ENCODE peak calls at places on chromosome 13, in six cellular contexts. Q is A549; N is tibial artery; U is pancreas; D is CD8-positive, alpha-beta memory T cell; B is CD4-positive, alpha-beta memory T cell. M is an unnamed sample.

GRCh38 chr13:66940113-66940512 is 290.0 kb downstream of the PCDH9 start:
- DNase-seq in N (no peak), B (no peak), Q (no peak), U (no peak), D (no peak), M (no peak)

GRCh38 chr13:65762015-65762414 is 1468.1 kb downstream of the PCDH9 start:
- DNase-seq in D (no peak), Q (no peak), B (no peak), N (no peak), U (no peak), M (no peak)

GRCh38 chr13:107642841-107643240 is 572.5 kb downstream of the LIG4 start:
- DNase-seq in N (no peak), Q (no peak), D (no peak), B (no peak), U (no peak), M (no peak)

GRCh38 chr13:29993716-29994488 is 143.5 kb upstream of the UBL3 start:
- DNase-seq in Q (no peak), D (no peak), U (no peak), B (no peak), N (no peak), M (no peak)

GRCh38 chr13:48144413-48145035 is 49.6 kb upstream of the MED4 start:
- DNase-seq in D (peak; percentile 37), B (no peak), Q (no peak), U (no peak), N (no peak), M (no peak)

GRCh38 chr13:62879071-62879470 is 1463.4 kb upstream of the PCDH20 start:
- DNase-seq in U (no peak), D (no peak), B (no peak), N (no peak), Q (no peak), M (no peak)

GRCh38 chr13:76722782-76723181 is 163.4 kb downstream of the KCTD12 start:
- DNase-seq in D (no peak), B (no peak), Q (no peak), U (no peak), N (no peak), M (no peak)

GRCh38 chr13:51856998-51857397 is 4.8 kb upstream of the CCDC70 start:
- DNase-seq in N (no peak), Q (no peak), D (no peak), U (no peak), B (no peak), M (no peak)

GRCh38 chr13:113930711-113931637 is 42.9 kb downstream of the C13orf46 start:
- DNase-seq in N (peak; percentile 65), U (peak; percentile 5), Q (no peak), D (peak; percentile 29), B (peak; percentile 39), M (peak; percentile 4)

GRCh38 chr13:73715114-73715909 is 418.9 kb downstream of the KLF12 start:
- DNase-seq in U (no peak), B (peak; percentile 81), D (peak; percentile 81), Q (no peak), N (no peak), M (no peak)

GRCh38 chr13:98937911-98938381 is 39.9 kb downstream of the DOCK9 start:
- DNase-seq in U (no peak), Q (no peak), D (no peak), N (no peak), B (no peak), M (no peak)

GRCh38 chr13:41833851-41834250 is 127.1 kb downstream of the VWA8 start:
- DNase-seq in B (no peak), U (no peak), Q (no peak), D (no peak), N (no peak), M (no peak)

GRCh38 chr13:24339937-24340607 is 30.7 kb downstream of the C1QTNF9 start:
- DNase-seq in U (no peak), Q (no peak), D (no peak), B (no peak), N (peak; percentile 51), M (no peak)

GRCh38 chr13:78649997-78650724 is 8.8 kb downstream of the OBI1 start:
- DNase-seq in N (no peak), D (no peak), B (no peak), Q (no peak), U (no peak), M (no peak)

GRCh38 chr13:106565127-106565775 is 2.7 kb downstream of the ARGLU1 start:
- DNase-seq in Q (no peak), N (no peak), B (no peak), D (no peak), U (no peak), M (no peak)

DNA sequence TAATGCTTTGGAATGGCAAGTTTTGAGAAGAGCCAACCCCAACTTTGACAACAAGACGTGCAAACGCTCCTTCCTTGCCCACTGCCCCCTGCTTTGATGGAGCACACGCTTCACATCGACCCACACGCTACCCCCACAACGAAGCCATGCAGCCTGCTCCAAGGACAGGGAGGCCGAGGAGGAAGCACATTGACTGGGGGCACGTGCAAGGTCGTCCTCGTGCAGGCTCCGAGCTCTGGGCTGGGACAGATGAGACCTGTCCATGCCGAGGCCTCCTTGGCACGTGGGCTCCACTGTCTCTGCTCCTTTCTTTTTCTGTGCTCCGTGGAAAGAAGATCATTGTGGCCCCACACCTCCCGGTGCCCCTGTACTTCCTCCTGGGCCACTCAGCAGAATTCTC is 309.0 kb downstream of the TEX29 start:
- DNase-seq in N (no peak), D (no peak), U (no peak), Q (no peak), B (no peak), M (no peak)
- H3K27ac ChIP-seq in N (no peak overlapping the region), D (no peak overlapping the region), U (no peak overlapping the region), Q (no peak overlapping the region), B (no peak overlapping the region), M (no peak overlapping the region)

GRCh38 chr13:18949970-18950369 is 231.7 kb downstream of the TUBA3C start:
- DNase-seq in Q (no peak), N (no peak), B (no peak), D (no peak), U (no peak), M (no peak)
- H3K9me3 ChIP-seq in Q (no peaks in the 10 kb centered on the region), N (no peaks in the 10 kb centered on the region), B (no peaks in the 10 kb centered on the region), D (no peaks in the 10 kb centered on the region), U (no peaks in the 10 kb centered on the region), M (no peaks in the 10 kb centered on the region)

GRCh38 chr13:23160241-23161175 is 20.3 kb upstream of the SGCG start:
- DNase-seq in D (no peak), N (no peak), B (no peak), U (no peak), Q (no peak), M (no peak)
- H3K4me3 ChIP-seq in D (no peak overlapping the region), N (peak overlapping the region; percentile 25), B (no peak overlapping the region), U (peak overlapping the region; percentile 12), Q (peak overlapping the region; percentile 41), M (no peak overlapping the region)

GRCh38 chr13:37595162-37595561 is 3.4 kb downstream of the POSTN start:
- DNase-seq in B (no peak), N (no peak), U (no peak), Q (no peak), D (no peak), M (no peak)
- H3K27ac ChIP-seq in B (no peak overlapping the region), N (no peak overlapping the region), U (no peak overlapping the region), Q (no peak overlapping the region), D (no peak overlapping the region), M (no peak overlapping the region)

GRCh38 chr13:112029143-112029542 is 37.8 kb upstream of the SOX1 start:
- DNase-seq in B (no peak), Q (no peak), N (no peak), U (no peak), D (no peak), M (no peak)
- H3K9me3 ChIP-seq in B (no peaks in the 10 kb centered on the region), Q (no peaks in the 10 kb centered on the region), N (peaks cover 4% of the 10 kb centered on the region), U (no peaks in the 10 kb centered on the region), D (no peaks in the 10 kb centered on the region), M (peaks cover 5% of the 10 kb centered on the region)

GRCh38 chr13:21435710-21436151 is 23.4 kb downstream of the ZDHHC20 start:
- DNase-seq in B (peak; percentile 19), D (no peak), N (peak; percentile 68), Q (peak; percentile 58), U (peak; percentile 57), M (peak; percentile 14)
- H3K4me3 ChIP-seq in B (no peak overlapping the region), D (no peak overlapping the region), N (no peak overlapping the region), Q (no peak overlapping the region), U (no peak overlapping the region), M (no peak overlapping the region)

DNA sequence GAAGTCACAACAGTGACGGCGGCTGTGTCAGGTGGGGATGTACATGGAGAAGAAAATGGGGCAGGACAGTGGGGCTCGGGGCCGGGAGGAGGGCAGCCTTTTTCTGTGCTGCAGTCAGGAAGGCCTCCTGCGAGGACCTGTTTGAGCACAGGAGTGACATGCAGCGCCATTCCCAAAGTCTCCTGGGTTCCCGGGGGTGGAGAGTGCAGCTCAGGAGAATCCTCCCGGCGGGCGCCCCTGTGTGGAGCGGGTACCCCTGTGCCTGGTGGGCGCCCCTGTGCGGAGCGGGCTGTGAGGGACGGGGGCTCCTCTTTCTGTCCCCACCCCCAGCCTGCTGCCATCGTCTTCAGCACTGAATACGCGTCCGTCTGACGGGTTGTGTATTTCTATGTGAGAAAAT is 62.4 kb downstream of the ATP11A start:
- DNase-seq in D (no peak), U (no peak), B (no peak), N (no peak), Q (no peak), M (no peak)
- H3K27ac ChIP-seq in D (no peak overlapping the region), U (no peak overlapping the region), B (no peak overlapping the region), N (no peak overlapping the region), Q (no peak overlapping the region), M (no peak overlapping the region)

M was measured in ovary.